ENCODE peak calls at places on chromosomes 2 and 18, in ten cellular contexts. One of them, this sample, is unnamed.

GRCh38 chr2:62221141-62221540 is 25.2 kb downstream of the B3GNT2 start:
- DNase-seq in uterus: no peak
- DNase-seq in right lobe of liver: no peak
- DNase-seq in CD8-positive, alpha-beta T cell: peak; percentile 42
- DNase-seq in cardiac muscle cell: peak; percentile 70
- DNase-seq in H9: no peak
- DNase-seq in K562: no peak
- DNase-seq in dorsolateral prefrontal cortex: no peak
- DNase-seq in OCI-LY7: no peak
- DNase-seq in HL-60: no peak
- DNase-seq in this sample: no peak

GRCh38 chr2:9714630-9715214 is 83.9 kb upstream of the YWHAQ start:
- DNase-seq in uterus: no peak
- DNase-seq in right lobe of liver: no peak
- DNase-seq in CD8-positive, alpha-beta T cell: no peak
- DNase-seq in cardiac muscle cell: no peak
- DNase-seq in H9: no peak
- DNase-seq in K562: peak; percentile 53
- DNase-seq in dorsolateral prefrontal cortex: no peak
- DNase-seq in OCI-LY7: no peak
- DNase-seq in HL-60: no peak
- DNase-seq in this sample: no peak

GRCh38 chr18:22167091-22167470 is 2.3 kb upstream of the GATA6 start:
- DNase-seq in uterus: no peak
- DNase-seq in right lobe of liver: peak; percentile 62
- DNase-seq in CD8-positive, alpha-beta T cell: no peak
- DNase-seq in cardiac muscle cell: peak; percentile 49
- DNase-seq in H9: no peak
- DNase-seq in K562: no peak
- DNase-seq in dorsolateral prefrontal cortex: no peak
- DNase-seq in OCI-LY7: no peak
- DNase-seq in HL-60: no peak
- DNase-seq in this sample: no peak

GRCh38 chr2:196290149-196290548 is 118.8 kb upstream of the STK17B start:
- DNase-seq in uterus: no peak
- DNase-seq in right lobe of liver: no peak
- DNase-seq in CD8-positive, alpha-beta T cell: no peak
- DNase-seq in cardiac muscle cell: no peak
- DNase-seq in H9: no peak
- DNase-seq in K562: no peak
- DNase-seq in dorsolateral prefrontal cortex: no peak
- DNase-seq in OCI-LY7: no peak
- DNase-seq in HL-60: no peak
- DNase-seq in this sample: no peak

GRCh38 chr2:190984595-190984994 is 29.4 kb downstream of the STAT1 start:
- DNase-seq in uterus: no peak
- DNase-seq in right lobe of liver: no peak
- DNase-seq in CD8-positive, alpha-beta T cell: no peak
- DNase-seq in cardiac muscle cell: peak; percentile 71
- DNase-seq in H9: no peak
- DNase-seq in K562: no peak
- DNase-seq in dorsolateral prefrontal cortex: no peak
- DNase-seq in OCI-LY7: no peak
- DNase-seq in HL-60: no peak
- DNase-seq in this sample: peak; percentile 71

GRCh38 chr2:179031731-179032408 is 18.1 kb downstream of the CCDC141 start:
- DNase-seq in uterus: no peak
- DNase-seq in right lobe of liver: no peak
- DNase-seq in CD8-positive, alpha-beta T cell: peak; percentile 58
- DNase-seq in cardiac muscle cell: no peak
- DNase-seq in H9: no peak
- DNase-seq in K562: no peak
- DNase-seq in dorsolateral prefrontal cortex: no peak
- DNase-seq in OCI-LY7: peak; percentile 75
- DNase-seq in HL-60: no peak
- DNase-seq in this sample: no peak

GRCh38 chr2:155203187-155203586 is 504.7 kb downstream of the KCNJ3 start:
- DNase-seq in uterus: no peak
- DNase-seq in right lobe of liver: no peak
- DNase-seq in CD8-positive, alpha-beta T cell: no peak
- DNase-seq in cardiac muscle cell: no peak
- DNase-seq in H9: no peak
- DNase-seq in K562: no peak
- DNase-seq in dorsolateral prefrontal cortex: no peak
- DNase-seq in OCI-LY7: peak; percentile 3
- DNase-seq in HL-60: no peak
- DNase-seq in this sample: no peak

GRCh38 chr2:148720501-148720998 is 76.0 kb downstream of the EPC2 start:
- DNase-seq in uterus: peak; percentile 33
- DNase-seq in right lobe of liver: no peak
- DNase-seq in CD8-positive, alpha-beta T cell: no peak
- DNase-seq in cardiac muscle cell: peak; percentile 80
- DNase-seq in H9: no peak
- DNase-seq in K562: no peak
- DNase-seq in dorsolateral prefrontal cortex: no peak
- DNase-seq in OCI-LY7: no peak
- DNase-seq in HL-60: no peak
- DNase-seq in this sample: no peak

GRCh38 chr2:80054339-80054675 is 250.2 kb downstream of the LRRTM1 start:
- DNase-seq in uterus: no peak
- DNase-seq in right lobe of liver: no peak
- DNase-seq in CD8-positive, alpha-beta T cell: no peak
- DNase-seq in cardiac muscle cell: no peak
- DNase-seq in H9: no peak
- DNase-seq in K562: no peak
- DNase-seq in dorsolateral prefrontal cortex: no peak
- DNase-seq in OCI-LY7: no peak
- DNase-seq in HL-60: no peak
- DNase-seq in this sample: peak; percentile 84

GRCh38 chr2:95297088-95297487 is at the start of gene KCNIP3:
- DNase-seq in uterus: no peak
- DNase-seq in right lobe of liver: no peak
- DNase-seq in CD8-positive, alpha-beta T cell: no peak
- DNase-seq in cardiac muscle cell: peak; percentile 47
- DNase-seq in H9: peak; percentile 46
- DNase-seq in K562: no peak
- DNase-seq in dorsolateral prefrontal cortex: peak; percentile 78
- DNase-seq in OCI-LY7: no peak
- DNase-seq in HL-60: no peak
- DNase-seq in this sample: no peak

GRCh38 chr2:39524061-39524460 is 87.0 kb upstream of the MAP4K3 start:
- DNase-seq in uterus: no peak
- DNase-seq in right lobe of liver: no peak
- DNase-seq in CD8-positive, alpha-beta T cell: no peak
- DNase-seq in cardiac muscle cell: peak; percentile 69
- DNase-seq in H9: no peak
- DNase-seq in K562: no peak
- DNase-seq in dorsolateral prefrontal cortex: no peak
- DNase-seq in OCI-LY7: no peak
- DNase-seq in HL-60: no peak
- DNase-seq in this sample: no peak

GRCh38 chr2:133755515-133756311 is 187.4 kb upstream of the NCKAP5 start:
- DNase-seq in uterus: no peak
- DNase-seq in right lobe of liver: no peak
- DNase-seq in CD8-positive, alpha-beta T cell: no peak
- DNase-seq in cardiac muscle cell: peak; percentile 95
- DNase-seq in H9: no peak
- DNase-seq in K562: no peak
- DNase-seq in dorsolateral prefrontal cortex: no peak
- DNase-seq in OCI-LY7: no peak
- DNase-seq in HL-60: no peak
- DNase-seq in this sample: no peak
- H3K27ac ChIP-seq in uterus: no peak overlapping the region
- H3K27ac ChIP-seq in right lobe of liver: no peak overlapping the region
- H3K27ac ChIP-seq in CD8-positive, alpha-beta T cell: no peak overlapping the region
- H3K27ac ChIP-seq in cardiac muscle cell: no peak overlapping the region
- H3K27ac ChIP-seq in H9: no peak overlapping the region
- H3K27ac ChIP-seq in K562: no peak overlapping the region
- H3K27ac ChIP-seq in dorsolateral prefrontal cortex: no peak overlapping the region
- H3K27ac ChIP-seq in OCI-LY7: no peak overlapping the region
- H3K27ac ChIP-seq in HL-60: no peak overlapping the region
- H3K27ac ChIP-seq in this sample: no peak overlapping the region

GRCh38 chr18:10036479-10036878 is 122.7 kb downstream of the VAPA start:
- DNase-seq in uterus: peak; percentile 29
- DNase-seq in right lobe of liver: no peak
- DNase-seq in CD8-positive, alpha-beta T cell: no peak
- DNase-seq in cardiac muscle cell: no peak
- DNase-seq in H9: no peak
- DNase-seq in K562: no peak
- DNase-seq in dorsolateral prefrontal cortex: no peak
- DNase-seq in OCI-LY7: no peak
- DNase-seq in HL-60: no peak
- DNase-seq in this sample: no peak

GRCh38 chr18:10040287-10041011 is 126.6 kb downstream of the VAPA start:
- DNase-seq in uterus: peak; percentile 69
- DNase-seq in right lobe of liver: no peak
- DNase-seq in CD8-positive, alpha-beta T cell: no peak
- DNase-seq in cardiac muscle cell: peak; percentile 89
- DNase-seq in H9: no peak
- DNase-seq in K562: no peak
- DNase-seq in dorsolateral prefrontal cortex: no peak
- DNase-seq in OCI-LY7: no peak
- DNase-seq in HL-60: no peak
- DNase-seq in this sample: no peak

GRCh38 chr18:10037181-10037580 is 123.4 kb downstream of the VAPA start:
- DNase-seq in uterus: peak; percentile 10
- DNase-seq in right lobe of liver: no peak
- DNase-seq in CD8-positive, alpha-beta T cell: no peak
- DNase-seq in cardiac muscle cell: no peak
- DNase-seq in H9: no peak
- DNase-seq in K562: no peak
- DNase-seq in dorsolateral prefrontal cortex: no peak
- DNase-seq in OCI-LY7: no peak
- DNase-seq in HL-60: no peak
- DNase-seq in this sample: no peak

GRCh38 chr18:10035306-10035991 is 121.6 kb downstream of the VAPA start:
- DNase-seq in uterus: peak; percentile 24
- DNase-seq in right lobe of liver: no peak
- DNase-seq in CD8-positive, alpha-beta T cell: no peak
- DNase-seq in cardiac muscle cell: no peak
- DNase-seq in H9: no peak
- DNase-seq in K562: no peak
- DNase-seq in dorsolateral prefrontal cortex: no peak
- DNase-seq in OCI-LY7: no peak
- DNase-seq in HL-60: no peak
- DNase-seq in this sample: peak; percentile 79

DNA sequence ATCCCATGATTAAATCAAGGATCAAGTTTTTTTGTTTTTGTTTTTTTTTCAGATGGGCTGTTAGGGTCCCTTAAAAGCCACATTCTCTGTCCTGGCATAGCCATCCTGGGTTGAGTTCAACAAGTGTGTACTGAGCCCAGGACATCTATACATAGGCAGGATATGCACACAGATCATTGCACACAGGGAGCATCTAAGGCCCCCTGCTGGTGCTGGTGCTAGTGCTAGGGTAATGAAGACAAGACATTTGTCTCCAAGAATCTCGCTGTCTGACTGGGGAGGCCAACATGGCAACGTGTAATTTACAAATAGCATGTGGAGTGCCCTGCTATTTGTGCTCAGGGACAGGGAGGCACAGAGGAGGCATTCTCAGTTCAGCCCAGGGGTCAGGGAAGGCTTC is 124.5 kb downstream of the VAPA start:
- DNase-seq in uterus: peak; percentile 16
- DNase-seq in right lobe of liver: no peak
- DNase-seq in CD8-positive, alpha-beta T cell: no peak
- DNase-seq in cardiac muscle cell: no peak
- DNase-seq in H9: no peak
- DNase-seq in K562: no peak
- DNase-seq in dorsolateral prefrontal cortex: no peak
- DNase-seq in OCI-LY7: peak; percentile 2
- DNase-seq in HL-60: no peak
- DNase-seq in this sample: no peak
- TF ChIP-seq CTCF in uterus: no peak
- TF ChIP-seq CTCF in right lobe of liver: no peak
- TF ChIP-seq CTCF in CD8-positive, alpha-beta T cell: no peak
- TF ChIP-seq CTCF in cardiac muscle cell: no peak
- TF ChIP-seq CTCF in H9: no peak
- TF ChIP-seq CTCF in K562: peak; percentile 28
- TF ChIP-seq CTCF in dorsolateral prefrontal cortex: no peak
- TF ChIP-seq CTCF in OCI-LY7: peak; percentile 26
- TF ChIP-seq CTCF in HL-60: peak; percentile 17
- TF ChIP-seq CTCF in this sample: no peak

DNA sequence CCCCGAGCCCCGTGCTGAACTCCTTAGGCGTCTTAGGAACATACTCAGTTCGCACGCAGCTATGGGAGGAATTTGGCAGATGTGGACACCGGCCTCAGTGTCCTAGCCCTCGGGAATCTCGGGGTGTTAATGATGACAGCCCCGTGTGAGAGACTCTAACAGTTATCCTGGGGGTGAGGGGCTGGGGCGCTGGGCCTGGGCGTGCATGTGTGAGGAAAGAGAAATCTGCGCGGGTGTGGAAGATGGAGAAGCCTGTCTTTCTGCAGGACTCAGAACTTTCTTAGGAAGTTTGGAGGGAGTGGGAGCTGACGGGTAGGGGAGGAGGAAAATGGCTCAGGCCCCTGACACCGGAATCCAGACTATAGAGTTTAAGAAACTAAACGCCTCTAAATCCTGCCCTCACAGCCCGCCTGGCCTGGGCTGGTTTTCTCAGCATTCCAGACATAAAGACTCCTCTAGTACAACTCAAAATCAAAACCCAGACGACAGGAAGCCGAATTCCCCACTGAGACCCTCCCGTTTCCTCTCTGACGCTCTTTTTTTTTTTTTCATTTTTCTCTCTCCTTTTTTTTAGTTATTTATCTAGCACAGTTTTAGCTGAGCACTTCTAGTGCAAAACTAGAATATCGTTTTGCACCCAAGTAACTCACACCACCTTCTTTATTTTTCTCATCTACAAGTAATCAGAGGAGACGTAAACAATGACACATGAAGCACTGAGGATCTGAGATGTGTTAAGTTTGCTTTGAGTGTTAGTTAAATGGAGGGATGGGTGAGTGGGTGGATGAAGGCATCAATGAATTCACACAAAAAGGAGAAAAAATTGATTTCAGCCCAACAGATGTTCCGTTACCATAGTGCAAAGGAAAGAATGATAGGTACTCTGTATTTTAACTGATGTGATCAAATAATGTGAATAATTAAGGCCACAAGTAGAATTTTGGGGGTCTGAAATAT is 1.2 kb upstream of the HAAO start:
- DNase-seq in uterus: no peak
- DNase-seq in right lobe of liver: no peak
- DNase-seq in CD8-positive, alpha-beta T cell: no peak
- DNase-seq in cardiac muscle cell: peak; percentile 59
- DNase-seq in H9: no peak
- DNase-seq in K562: no peak
- DNase-seq in dorsolateral prefrontal cortex: no peak
- DNase-seq in OCI-LY7: no peak
- DNase-seq in HL-60: no peak
- DNase-seq in this sample: no peak
- H3K27ac ChIP-seq in uterus: peak overlapping the region; percentile 89
- H3K27ac ChIP-seq in right lobe of liver: peak overlapping the region; percentile 97
- H3K27ac ChIP-seq in CD8-positive, alpha-beta T cell: no peak overlapping the region
- H3K27ac ChIP-seq in cardiac muscle cell: no peak overlapping the region
- H3K27ac ChIP-seq in H9: no peak overlapping the region
- H3K27ac ChIP-seq in K562: no peak overlapping the region
- H3K27ac ChIP-seq in dorsolateral prefrontal cortex: peak overlapping the region; percentile 54
- H3K27ac ChIP-seq in OCI-LY7: no peak overlapping the region
- H3K27ac ChIP-seq in HL-60: no peak overlapping the region
- H3K27ac ChIP-seq in this sample: no peak overlapping the region

GRCh38 chr2:175030380-175031271 is 25.4 kb upstream of the CHN1 start:
- DNase-seq in uterus: peak; percentile 23
- DNase-seq in right lobe of liver: peak; percentile 83
- DNase-seq in CD8-positive, alpha-beta T cell: no peak
- DNase-seq in cardiac muscle cell: peak; percentile 54
- DNase-seq in H9: peak; percentile 70
- DNase-seq in K562: no peak
- DNase-seq in dorsolateral prefrontal cortex: no peak
- DNase-seq in OCI-LY7: peak; percentile 35
- DNase-seq in HL-60: peak; percentile 51
- DNase-seq in this sample: peak; percentile 24
- TF ChIP-seq CTCF in uterus: peak; percentile 28
- TF ChIP-seq CTCF in right lobe of liver: peak; percentile 22
- TF ChIP-seq CTCF in CD8-positive, alpha-beta T cell: no peak
- TF ChIP-seq CTCF in cardiac muscle cell: peak; percentile 45
- TF ChIP-seq CTCF in H9: peak; percentile 68
- TF ChIP-seq CTCF in K562: peak; percentile 68
- TF ChIP-seq CTCF in dorsolateral prefrontal cortex: peak; percentile 27
- TF ChIP-seq CTCF in OCI-LY7: peak; percentile 60
- TF ChIP-seq CTCF in HL-60: peak; percentile 10
- TF ChIP-seq CTCF in this sample: peak; percentile 18